ENCODE peak calls at places on chromosomes 11 and 22, in six cellular contexts. One of them, this sample, is unnamed.
A peak's percentile ranks its signal among the peaks of the same experiment; 100 is the strongest.

GRCh38 chr22:36136475-36136874 is 24.1 kb downstream of the APOL3 start:
- DNase-seq in T-helper 17 cell: no peak
- DNase-seq in left colon: no peak
- DNase-seq in PC-9: no peak
- DNase-seq in stimulated activated naive CD4-positive, alpha-beta T cell: no peak
- DNase-seq in naive thymus-derived CD8-positive, alpha-beta T cell: no peak
- DNase-seq in this sample: no peak

GRCh38 chr22:45932066-45932465 is 44.9 kb downstream of the WNT7B start:
- DNase-seq in T-helper 17 cell: no peak
- DNase-seq in left colon: no peak
- DNase-seq in PC-9: no peak
- DNase-seq in stimulated activated naive CD4-positive, alpha-beta T cell: no peak
- DNase-seq in naive thymus-derived CD8-positive, alpha-beta T cell: no peak
- DNase-seq in this sample: no peak

GRCh38 chr22:49893025-49893424 is 25.2 kb downstream of the ALG12 start:
- DNase-seq in T-helper 17 cell: no peak
- DNase-seq in left colon: no peak
- DNase-seq in PC-9: no peak
- DNase-seq in stimulated activated naive CD4-positive, alpha-beta T cell: no peak
- DNase-seq in naive thymus-derived CD8-positive, alpha-beta T cell: no peak
- DNase-seq in this sample: no peak

GRCh38 chr22:23838686-23839468 is at the start of gene DERL3:
- DNase-seq in T-helper 17 cell: peak; percentile 94
- DNase-seq in left colon: peak; percentile 99
- DNase-seq in PC-9: peak; percentile 73
- DNase-seq in stimulated activated naive CD4-positive, alpha-beta T cell: peak; percentile 90
- DNase-seq in naive thymus-derived CD8-positive, alpha-beta T cell: peak; percentile 89
- DNase-seq in this sample: peak; percentile 97

GRCh38 chr11:2175659-2176058 is 4.0 kb upstream of the TH start:
- DNase-seq in T-helper 17 cell: no peak
- DNase-seq in left colon: no peak
- DNase-seq in PC-9: peak; percentile 48
- DNase-seq in stimulated activated naive CD4-positive, alpha-beta T cell: no peak
- DNase-seq in naive thymus-derived CD8-positive, alpha-beta T cell: no peak
- DNase-seq in this sample: no peak

GRCh38 chr11:132028380-132029240 is 658.2 kb downstream of the NTM start:
- DNase-seq in T-helper 17 cell: no peak
- DNase-seq in left colon: no peak
- DNase-seq in PC-9: no peak
- DNase-seq in stimulated activated naive CD4-positive, alpha-beta T cell: no peak
- DNase-seq in naive thymus-derived CD8-positive, alpha-beta T cell: no peak
- DNase-seq in this sample: no peak

GRCh38 chr11:27722117-27722844 is 22.0 kb upstream of the BDNF start:
- DNase-seq in T-helper 17 cell: no peak
- DNase-seq in left colon: no peak
- DNase-seq in PC-9: peak; percentile 18
- DNase-seq in stimulated activated naive CD4-positive, alpha-beta T cell: no peak
- DNase-seq in naive thymus-derived CD8-positive, alpha-beta T cell: no peak
- DNase-seq in this sample: no peak

GRCh38 chr11:78290293-78291176 is 101.8 kb downstream of the USP35 start:
- DNase-seq in T-helper 17 cell: no peak
- DNase-seq in left colon: no peak
- DNase-seq in PC-9: no peak
- DNase-seq in stimulated activated naive CD4-positive, alpha-beta T cell: no peak
- DNase-seq in naive thymus-derived CD8-positive, alpha-beta T cell: no peak
- DNase-seq in this sample: no peak

GRCh38 chr11:64996710-64997380 is at the start of gene BATF2:
- DNase-seq in T-helper 17 cell: no peak
- DNase-seq in left colon: peak; percentile 91
- DNase-seq in PC-9: peak; percentile 66
- DNase-seq in stimulated activated naive CD4-positive, alpha-beta T cell: no peak
- DNase-seq in naive thymus-derived CD8-positive, alpha-beta T cell: no peak
- DNase-seq in this sample: no peak

GRCh38 chr11:370087-370941 is 1.0 kb downstream of the B4GALNT4 start:
- DNase-seq in T-helper 17 cell: no peak
- DNase-seq in left colon: no peak
- DNase-seq in PC-9: no peak
- DNase-seq in stimulated activated naive CD4-positive, alpha-beta T cell: no peak
- DNase-seq in naive thymus-derived CD8-positive, alpha-beta T cell: no peak
- DNase-seq in this sample: no peak

This sample was measured in central memory CD4-positive, alpha-beta T cell.